ENCODE peak calls at places on chromosomes 13 and 19, in four cellular contexts. One of them, this sample, is unnamed.

GRCh38 chr13:112928958-112929777 is 39.8 kb upstream of the MCF2L start:
- DNase-seq in astrocyte: peak; percentile 15
- DNase-seq in suprapubic skin: no peak
- DNase-seq in CD8-positive, alpha-beta T cell: no peak
- DNase-seq in this sample: no peak

GRCh38 chr19:10864538-10864899 is 6.8 kb upstream of the CARM1 start:
- DNase-seq in astrocyte: peak; percentile 32
- DNase-seq in suprapubic skin: peak; percentile 91
- DNase-seq in CD8-positive, alpha-beta T cell: peak; percentile 75
- DNase-seq in this sample: peak; percentile 92

GRCh38 chr19:18629166-18630088 is 7.4 kb upstream of the KLHL26 start:
- DNase-seq in astrocyte: no peak
- DNase-seq in suprapubic skin: peak; percentile 69
- DNase-seq in CD8-positive, alpha-beta T cell: no peak
- DNase-seq in this sample: no peak

GRCh38 chr13:48485447-48485846 is 47.4 kb downstream of the RCBTB2 start:
- DNase-seq in astrocyte: no peak
- DNase-seq in suprapubic skin: no peak
- DNase-seq in CD8-positive, alpha-beta T cell: no peak
- DNase-seq in this sample: no peak

GRCh38 chr13:100443998-100444328 is 144.6 kb downstream of the GGACT start:
- DNase-seq in astrocyte: no peak
- DNase-seq in suprapubic skin: no peak
- DNase-seq in CD8-positive, alpha-beta T cell: no peak
- DNase-seq in this sample: no peak

GRCh38 chr13:48121733-48122132 is 26.8 kb upstream of the MED4 start:
- DNase-seq in astrocyte: no peak
- DNase-seq in suprapubic skin: no peak
- DNase-seq in CD8-positive, alpha-beta T cell: no peak
- DNase-seq in this sample: no peak

GRCh38 chr19:42199440-42200115 is 17.9 kb downstream of the DEDD2 start:
- DNase-seq in astrocyte: no peak
- DNase-seq in suprapubic skin: peak; percentile 81
- DNase-seq in CD8-positive, alpha-beta T cell: no peak
- DNase-seq in this sample: no peak

GRCh38 chr13:98919566-98919965 is 58.3 kb downstream of the DOCK9 start:
- DNase-seq in astrocyte: peak; percentile 23
- DNase-seq in suprapubic skin: no peak
- DNase-seq in CD8-positive, alpha-beta T cell: no peak
- DNase-seq in this sample: no peak

GRCh38 chr19:49831592-49831991 is 13.5 kb downstream of the MED25 start:
- DNase-seq in astrocyte: no peak
- DNase-seq in suprapubic skin: no peak
- DNase-seq in CD8-positive, alpha-beta T cell: no peak
- DNase-seq in this sample: no peak

GRCh38 chr19:47221890-47222289 is 9.1 kb downstream of the BBC3 start:
- DNase-seq in astrocyte: no peak
- DNase-seq in suprapubic skin: no peak
- DNase-seq in CD8-positive, alpha-beta T cell: no peak
- DNase-seq in this sample: no peak

GRCh38 chr13:73857106-73857505 is 277.1 kb downstream of the KLF12 start:
- DNase-seq in astrocyte: no peak
- DNase-seq in suprapubic skin: no peak
- DNase-seq in CD8-positive, alpha-beta T cell: no peak
- DNase-seq in this sample: no peak

DNA sequence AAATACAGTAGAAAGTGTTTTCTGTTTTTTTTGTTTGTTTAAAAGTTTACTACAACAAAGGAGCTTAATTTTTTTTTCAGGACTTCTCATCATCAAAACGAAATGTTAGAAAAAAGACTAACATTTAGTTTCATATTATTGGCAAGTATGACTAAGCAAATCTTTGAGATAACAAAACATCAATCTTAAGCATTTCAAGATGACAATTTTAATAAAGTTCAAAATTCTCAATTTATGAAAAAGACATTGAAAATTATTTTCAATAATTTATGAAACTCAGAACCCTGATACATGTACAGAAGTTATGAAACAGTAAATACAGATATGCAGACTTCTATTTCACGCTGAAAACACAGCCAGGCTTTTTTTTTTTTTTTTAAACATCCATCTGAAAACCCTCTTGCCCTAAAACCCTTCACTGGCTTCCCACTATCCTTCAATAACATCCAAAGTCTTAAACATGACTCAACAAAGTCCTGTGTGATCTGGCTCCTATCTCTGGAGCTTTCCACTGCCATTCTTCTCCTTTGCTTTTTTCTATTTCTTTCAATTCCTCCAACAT is 3.9 kb downstream of the RBM26 start:
- DNase-seq in astrocyte: no peak
- DNase-seq in suprapubic skin: no peak
- DNase-seq in CD8-positive, alpha-beta T cell: no peak
- DNase-seq in this sample: no peak
- H3K4me1 ChIP-seq in astrocyte: peaks cover 23% of the 10 kb centered on the region
- H3K4me1 ChIP-seq in suprapubic skin: peaks cover 57% of the 10 kb centered on the region
- H3K4me1 ChIP-seq in CD8-positive, alpha-beta T cell: peaks cover 65% of the 10 kb centered on the region
- H3K4me1 ChIP-seq in this sample: peaks cover 9% of the 10 kb centered on the region

DNA sequence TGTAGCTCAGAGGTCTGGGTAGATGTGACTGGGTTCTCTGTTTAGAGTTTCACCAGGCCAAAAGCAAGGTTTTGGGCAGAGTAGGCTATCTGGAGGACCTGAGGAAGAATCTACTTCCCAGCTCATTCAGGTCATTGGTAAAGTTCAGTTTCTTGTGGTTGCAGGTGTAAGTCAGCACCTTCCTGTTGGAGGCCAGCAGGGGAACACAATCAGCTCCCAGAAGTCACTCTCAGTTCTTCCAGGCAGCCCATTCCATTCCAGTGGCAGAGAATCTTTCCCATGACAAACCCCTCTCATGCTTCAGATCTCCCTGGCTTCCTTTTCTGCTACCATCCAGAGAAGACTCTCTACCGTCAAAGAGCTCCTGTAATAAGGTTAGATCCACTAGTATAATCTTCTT is 176.2 kb upstream of the UFM1 start:
- DNase-seq in astrocyte: no peak
- DNase-seq in suprapubic skin: no peak
- DNase-seq in CD8-positive, alpha-beta T cell: no peak
- DNase-seq in this sample: no peak
- H3K4me3 ChIP-seq in astrocyte: no peak overlapping the region
- H3K4me3 ChIP-seq in suprapubic skin: no peak overlapping the region
- H3K4me3 ChIP-seq in CD8-positive, alpha-beta T cell: no peak overlapping the region
- H3K4me3 ChIP-seq in this sample: no peak overlapping the region

GRCh38 chr13:27997904-27998522 is 9.5 kb upstream of the URAD start:
- DNase-seq in astrocyte: no peak
- DNase-seq in suprapubic skin: no peak
- DNase-seq in CD8-positive, alpha-beta T cell: no peak
- DNase-seq in this sample: no peak
- TF ChIP-seq CTCF in astrocyte: peak; percentile 33
- TF ChIP-seq CTCF in suprapubic skin: no peak
- TF ChIP-seq CTCF in CD8-positive, alpha-beta T cell: no peak
- TF ChIP-seq CTCF in this sample: no peak

DNA sequence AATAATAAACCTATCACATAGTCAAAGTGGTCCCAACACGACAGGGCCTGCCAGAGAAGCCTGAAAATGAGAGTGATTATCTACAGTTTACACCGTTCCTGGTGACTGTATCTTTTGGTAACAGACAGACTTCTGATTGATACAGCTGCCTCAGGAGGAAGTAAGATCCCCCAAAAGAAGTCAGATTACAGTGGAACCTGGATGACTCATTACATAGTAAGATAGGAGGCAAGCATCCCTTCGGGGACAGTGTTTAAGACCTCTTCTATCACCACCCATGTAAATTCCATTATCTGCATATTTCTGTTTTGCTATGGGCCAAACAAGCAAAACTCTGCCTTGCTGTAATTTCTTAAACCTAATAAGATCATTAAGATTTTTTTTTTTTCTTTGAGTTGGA is 44.0 kb upstream of the FLT1 start:
- DNase-seq in astrocyte: no peak
- DNase-seq in suprapubic skin: no peak
- DNase-seq in CD8-positive, alpha-beta T cell: no peak
- DNase-seq in this sample: no peak
- H3K4me1 ChIP-seq in astrocyte: no peaks in the 10 kb centered on the region
- H3K4me1 ChIP-seq in suprapubic skin: no peaks in the 10 kb centered on the region
- H3K4me1 ChIP-seq in CD8-positive, alpha-beta T cell: no peaks in the 10 kb centered on the region
- H3K4me1 ChIP-seq in this sample: no peaks in the 10 kb centered on the region

GRCh38 chr13:92806215-92806614 is 420.4 kb upstream of the GPC6 start:
- DNase-seq in astrocyte: peak; percentile 14
- DNase-seq in suprapubic skin: no peak
- DNase-seq in CD8-positive, alpha-beta T cell: no peak
- DNase-seq in this sample: no peak
- H3K4me3 ChIP-seq in astrocyte: no peak overlapping the region
- H3K4me3 ChIP-seq in suprapubic skin: peak overlapping the region; percentile 23
- H3K4me3 ChIP-seq in CD8-positive, alpha-beta T cell: peak overlapping the region; percentile 31
- H3K4me3 ChIP-seq in this sample: peak overlapping the region; percentile 35

DNA sequence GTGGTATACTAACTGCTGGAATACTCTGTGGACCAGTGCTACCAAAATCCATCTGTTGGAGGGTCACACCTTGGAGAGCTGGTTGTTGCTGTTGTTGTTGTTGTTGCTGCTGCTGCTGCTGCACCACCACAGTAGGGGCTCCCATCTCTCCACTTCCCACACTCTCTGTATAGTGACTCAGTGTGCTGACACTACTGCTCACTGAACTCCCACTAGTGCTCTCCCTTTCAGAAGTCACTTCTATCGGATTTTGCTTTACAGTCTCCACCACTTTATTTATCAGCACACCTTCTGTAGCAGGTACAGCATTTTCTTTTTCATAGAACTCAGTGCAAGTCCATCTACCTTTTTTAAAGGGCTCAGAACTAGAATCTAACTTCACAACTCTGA is 1.7 kb downstream of the TSC22D1 start:
- DNase-seq in astrocyte: no peak
- DNase-seq in suprapubic skin: no peak
- DNase-seq in CD8-positive, alpha-beta T cell: no peak
- DNase-seq in this sample: no peak
- TF ChIP-seq CTCF in astrocyte: no peak
- TF ChIP-seq CTCF in suprapubic skin: no peak
- TF ChIP-seq CTCF in CD8-positive, alpha-beta T cell: no peak
- TF ChIP-seq CTCF in this sample: no peak

This sample was measured in ovary.